ENCODE peak calls at places on chromosomes 11 and 22, in six cellular contexts. N is right cardiac atrium, F is PC-3, E is tibial artery, K is ovary, Y is lower lobe of right lung. C is an unnamed sample. For H3K4me1, the result is how much of the 10 kb centered on the place peaks cover.

GRCh38 chr11:102144357-102145342 is 34.4 kb downstream of the YAP1 start:
- DNase-seq in K (peak), Y (no peak), E (peak), F (peak), N (peak), C (peak)

GRCh38 chr22:28855355-28856094 is 27.8 kb upstream of the ZNRF3 start:
- DNase-seq in N (no peak), Y (no peak), E (peak), F (peak), K (peak), C (peak)

GRCh38 chr11:74846770-74847169 is 98.1 kb downstream of the RNF169 start:
- DNase-seq in Y (no peak), F (peak), K (no peak), E (no peak), N (no peak), C (no peak)

GRCh38 chr22:21688706-21689381 is 23.0 kb downstream of the PPIL2 start:
- DNase-seq in K (no peak), E (no peak), Y (no peak), F (no peak), N (no peak), C (no peak)

GRCh38 chr11:17258670-17259069 is 17.9 kb upstream of the NUCB2 start:
- DNase-seq in N (no peak), Y (no peak), K (no peak), F (no peak), E (no peak), C (no peak)

GRCh38 chr11:11400635-11401232 is 47.7 kb upstream of the CSNK2A3 start:
- DNase-seq in E (no peak), F (peak), K (no peak), N (no peak), Y (no peak), C (no peak)

GRCh38 chr11:29656557-29656956 is 360.3 kb downstream of the KCNA4 start:
- DNase-seq in E (no peak), K (no peak), Y (no peak), F (no peak), N (no peak), C (no peak)

GRCh38 chr11:9692696-9693095 is 28.8 kb downstream of the SWAP70 start:
- DNase-seq in Y (no peak), N (no peak), E (no peak), K (no peak), F (no peak), C (no peak)

GRCh38 chr11:76579047-76579751 is 91.3 kb downstream of the LRRC32 start:
- DNase-seq in Y (peak), N (peak), F (no peak), E (peak), K (peak), C (no peak)

GRCh38 chr11:16346975-16347374 is 9.4 kb downstream of the SOX6 start:
- DNase-seq in Y (no peak), N (no peak), F (no peak), E (no peak), K (no peak), C (no peak)

GRCh38 chr11:74766905-74767304 is 18.3 kb downstream of the RNF169 start:
- DNase-seq in F (no peak), Y (no peak), N (no peak), K (no peak), E (no peak), C (no peak)

GRCh38 chr11:65432686-65433582 is 10.3 kb downstream of the NEAT1 start:
- DNase-seq in F (peak), Y (no peak), N (no peak), K (no peak), E (no peak), C (no peak)

GRCh38 chr11:35853871-35854270 is 90.0 kb upstream of the LDLRAD3 start:
- DNase-seq in F (no peak), N (no peak), Y (no peak), E (no peak), K (no peak), C (no peak)

GRCh38 chr11:63909621-63910506 is 7.1 kb downstream of the RCOR2 start:
- DNase-seq in K (no peak), Y (no peak), N (no peak), E (no peak), F (no peak), C (no peak)
- H3K4me3 ChIP-seq in K (no peak), Y (no peak), N (no peak), E (no peak), F (no peak), C (no peak)

GRCh38 chr11:88329563-88330250 is 7.8 kb downstream of the CTSC start:
- DNase-seq in Y (no peak), F (no peak), E (no peak), N (no peak), K (no peak), C (no peak)
- H3K4me1 ChIP-seq in Y (under half), F (under half), E (under half), N (under half), K (under half), C (under half)

DNA sequence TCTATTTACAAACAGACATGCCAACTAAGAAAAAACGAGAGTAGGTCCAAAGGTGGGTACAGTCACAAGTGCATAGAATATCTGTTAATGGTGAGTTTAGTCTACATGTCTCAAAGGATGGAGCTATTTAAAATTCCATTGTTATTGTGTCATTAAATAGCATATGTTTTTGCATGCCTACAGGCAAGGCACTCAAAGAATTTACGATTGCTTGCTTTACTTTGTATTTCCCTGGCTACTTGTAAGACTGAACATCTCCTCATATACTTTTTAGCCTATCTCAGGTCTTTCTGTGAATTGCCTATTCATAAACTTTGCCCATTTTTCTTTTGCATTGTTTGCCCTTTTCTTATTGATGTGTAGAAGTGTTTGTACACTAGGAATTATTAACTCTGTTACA is 39.7 kb downstream of the DEUP1 start:
- DNase-seq in Y (no peak), F (peak), N (no peak), E (no peak), K (no peak), C (no peak)
- H3K4me3 ChIP-seq in Y (no peak), F (no peak), N (no peak), E (no peak), K (no peak), C (no peak)

GRCh38 chr11:13834463-13834862 is 128.1 kb upstream of the SPON1 start:
- DNase-seq in N (no peak), Y (no peak), E (no peak), F (peak), K (no peak), C (no peak)

GRCh38 chr11:13836666-13837065 is 125.9 kb upstream of the SPON1 start:
- DNase-seq in K (no peak), E (no peak), Y (no peak), N (no peak), F (peak), C (no peak)

GRCh38 chr11:13831707-13832106 is 130.8 kb upstream of the SPON1 start:
- DNase-seq in E (no peak), F (peak), Y (no peak), K (no peak), N (no peak), C (no peak)

DNA sequence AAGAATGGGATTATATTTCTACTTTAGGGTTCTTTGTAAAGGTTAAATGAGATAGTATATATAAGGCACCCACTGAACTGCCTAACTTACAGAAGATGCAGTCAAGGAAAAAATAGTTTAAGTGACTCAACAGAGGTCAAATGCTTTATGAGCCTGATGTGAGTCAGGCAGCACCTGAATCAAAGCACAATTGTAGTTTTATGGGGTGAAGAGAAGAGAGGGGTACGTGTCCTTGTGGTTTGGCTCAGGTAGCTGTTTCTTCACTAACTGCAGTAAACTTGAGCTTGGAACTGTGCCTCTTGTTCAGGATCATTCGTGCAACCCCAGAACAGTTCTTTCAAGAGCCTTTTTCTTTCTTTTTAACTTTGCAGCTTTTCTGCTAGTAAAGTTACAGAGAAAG is 125.2 kb upstream of the SPON1 start:
- DNase-seq in F (peak), E (no peak), K (no peak), N (no peak), Y (no peak), C (no peak)
- H3K4me1 ChIP-seq in F (under half), E (under half), K (under half), N (under half), Y (under half), C (under half)